ENCODE peak calls at places on chromosomes 6 and 20, in four cellular contexts. W is MM.1S; R is CD4-positive, alpha-beta T cell; A is mesenchymal stem cell. D is an unnamed sample. For H3K27me3, the result is how much of the 10 kb centered on the place peaks cover.

GRCh38 chr6:22072939-22073338 is 223.9 kb downstream of the PRL start:
- DNase-seq in A (peak), W (no peak), R (no peak), D (no peak)

GRCh38 chr6:82396964-82397761 is 33.5 kb downstream of the TPBG start:
- DNase-seq in R (no peak), A (peak), W (peak), D (no peak)

GRCh38 chr20:40741507-40742106 is 52.6 kb upstream of the MAFB start:
- DNase-seq in W (peak), A (peak), R (no peak), D (peak)

GRCh38 chr6:41586564-41586963 is 40.4 kb downstream of the FOXP4 start:
- DNase-seq in W (no peak), A (no peak), R (no peak), D (no peak)

GRCh38 chr6:1507251-1507650 is 102.5 kb upstream of the FOXC1 start:
- DNase-seq in A (no peak), R (no peak), W (no peak), D (no peak)

GRCh38 chr20:57746832-57747404 is 37.1 kb upstream of the PMEPA1 start:
- DNase-seq in R (no peak), W (no peak), A (no peak), D (no peak)

GRCh38 chr20:855466-856360 is 22.2 kb downstream of the FAM110A start:
- DNase-seq in W (no peak), A (no peak), R (no peak), D (no peak)

GRCh38 chr6:155152211-155153076 is 111.4 kb upstream of the CLDN20 start:
- DNase-seq in W (no peak), A (no peak), R (no peak), D (peak)

GRCh38 chr20:19758888-19759331 is 852 bp downstream of the RIN2 start:
- DNase-seq in R (no peak), A (peak), W (no peak), D (peak)

GRCh38 chr6:147390909-147391536 is 117.5 kb upstream of the SAMD5 start:
- DNase-seq in R (no peak), W (no peak), A (peak), D (peak)

GRCh38 chr6:144265061-144265357 is 20.1 kb upstream of the UTRN start:
- DNase-seq in A (peak), W (no peak), R (no peak), D (no peak)

GRCh38 chr6:143078468-143079324 is 18.0 kb downstream of the AIG1 start:
- DNase-seq in A (no peak), W (no peak), R (no peak), D (no peak)

GRCh38 chr6:5337573-5337972 is 76.3 kb downstream of the FARS2 start:
- DNase-seq in A (peak), R (no peak), W (no peak), D (no peak)

GRCh38 chr6:137313928-137314855 is 95.0 kb upstream of the IFNGR1 start:
- DNase-seq in R (peak), W (peak), A (peak), D (peak)

GRCh38 chr6:21664263-21665081 is 70.9 kb downstream of the SOX4 start:
- DNase-seq in A (peak), W (no peak), R (no peak), D (no peak)

GRCh38 chr6:100663219-100663863 is 198.6 kb upstream of the SIM1 start:
- DNase-seq in R (no peak), W (no peak), A (peak), D (no peak)

GRCh38 chr6:108732101-108732870 is 115.9 kb upstream of the ARMC2 start:
- DNase-seq in R (no peak), W (no peak), A (no peak), D (peak)

GRCh38 chr6:72620866-72621242 is 1.0 kb upstream of the KCNQ5 start:
- DNase-seq in A (peak), W (no peak), R (no peak), D (peak)

GRCh38 chr20:21432911-21433310 is 35.6 kb upstream of the NKX2-4 start:
- DNase-seq in R (no peak), W (no peak), A (no peak), D (no peak)
- H3K27me3 ChIP-seq in R (under half), W (under half), A (under half), D (half or more)

DNA sequence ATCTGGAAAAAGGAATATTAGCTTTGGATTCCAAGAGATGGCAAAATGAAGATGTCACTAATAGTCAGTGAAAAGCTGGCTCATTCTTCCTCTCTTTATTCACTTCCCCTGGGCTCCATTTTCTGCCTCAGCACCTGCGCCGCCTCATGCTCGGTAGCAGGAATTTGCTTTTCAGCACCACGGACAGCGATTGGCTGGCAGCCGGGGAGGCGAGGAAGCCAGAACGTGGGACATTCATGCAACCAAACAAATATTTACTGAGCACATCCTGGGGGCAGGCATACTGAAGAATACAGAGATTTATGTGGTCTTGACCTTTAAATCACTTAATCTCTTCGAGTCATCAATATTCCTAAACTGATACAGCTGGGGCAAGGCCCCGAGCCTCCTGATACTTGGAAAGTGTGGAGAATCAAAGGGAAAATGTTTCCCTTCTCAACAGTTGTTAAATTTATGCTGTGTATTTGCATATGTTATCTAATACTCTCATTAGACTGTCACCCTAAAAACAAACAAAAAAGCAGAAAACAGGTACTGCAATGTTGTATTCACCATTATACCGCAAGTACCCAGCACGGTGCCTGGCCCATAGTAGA is 12.1 kb upstream of the PDYN start:
- DNase-seq in A (peak), R (peak), W (peak), D (no peak)
- H3K27me3 ChIP-seq in A (half or more), R (under half), W (under half), D (under half)

GRCh38 chr6:53168516-53169257 is 20.0 kb upstream of the GCM1 start:
- DNase-seq in W (no peak), A (no peak), R (no peak), D (no peak)
- H3K27me3 ChIP-seq in W (under half), A (under half), R (under half), D (under half)

GRCh38 chr6:132344811-132345210 is 56.5 kb downstream of the MOXD1 start:
- DNase-seq in R (no peak), W (no peak), A (no peak), D (no peak)
- H3K27me3 ChIP-seq in R (under half), W (under half), A (under half), D (half or more)

DNA sequence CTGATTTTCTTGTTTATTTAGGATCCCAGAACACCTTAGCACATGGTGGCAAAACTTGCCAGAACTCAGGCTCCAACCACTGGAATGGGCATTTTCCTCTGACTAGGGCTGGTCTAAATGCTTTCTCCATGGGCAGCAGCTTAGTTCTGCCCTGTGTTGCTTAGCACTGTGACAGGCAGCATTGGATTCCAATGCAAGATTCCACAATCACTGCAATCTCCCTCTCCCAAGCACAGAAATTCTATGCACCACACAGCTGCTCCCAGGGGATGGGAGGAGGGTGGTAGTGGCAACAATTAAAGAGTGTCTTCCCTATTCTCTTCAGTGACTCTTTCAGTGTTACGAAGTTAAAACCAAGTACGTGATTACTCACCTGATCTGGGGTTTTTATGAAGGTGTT is 733.1 kb downstream of the HACE1 start:
- DNase-seq in W (no peak), A (no peak), R (no peak), D (no peak)
- H3K27me3 ChIP-seq in W (under half), A (under half), R (under half), D (under half)